ENCODE peak calls at places on chromosome 7, in nine cellular contexts. X is GM10248; I is fibroblast of the aortic adventitia; N is stimulated activated CD8-positive, alpha-beta memory T cell treated with anti-CD3 and anti-CD28 coated beads, Interleukin-15, amount 100 ng/mL, for 24 hours; J is nephron progenitor cell; O is skeletal muscle cell; T is left cardiac atrium; G is iPS DF 19.7; C is HT-29. Q is an unnamed sample.

GRCh38 chr7:135964254-135964653 is 12.9 kb downstream of the MTPN start:
- DNase-seq in X (no peak), I (peak), N (no peak), J (no peak), O (no peak), T (no peak), G (no peak), C (no peak), Q (no peak)

GRCh38 chr7:129213828-129214227 is 11.0 kb upstream of the AHCYL2 start:
- DNase-seq in X (peak), I (no peak), N (no peak), J (no peak), O (no peak), T (no peak), G (peak), C (peak), Q (no peak)

GRCh38 chr7:6395898-6396582 is 51.7 kb downstream of the DAGLB start:
- DNase-seq in X (no peak), I (no peak), N (no peak), J (no peak), O (no peak), T (peak), G (no peak), C (no peak), Q (no peak)

GRCh38 chr7:156935250-156935649 is 14.3 kb upstream of the NOM1 start:
- DNase-seq in X (no peak), I (no peak), N (no peak), J (no peak), O (no peak), T (no peak), G (no peak), C (no peak), Q (no peak)

GRCh38 chr7:128785738-128786137 is 6.0 kb upstream of the CCDC136 start:
- DNase-seq in X (no peak), I (no peak), N (no peak), J (no peak), O (no peak), T (no peak), G (no peak), C (no peak), Q (no peak)

GRCh38 chr7:41238851-41239331 is 464.0 kb downstream of the INHBA start:
- DNase-seq in X (no peak), I (peak), N (no peak), J (peak), O (no peak), T (no peak), G (no peak), C (no peak), Q (no peak)

GRCh38 chr7:92836489-92837213 is at the start of gene CDK6:
- DNase-seq in X (peak), I (peak), N (peak), J (peak), O (no peak), T (peak), G (no peak), C (peak), Q (peak)

GRCh38 chr7:118195837-118196474 is 12.0 kb downstream of the LSM8 start:
- DNase-seq in X (peak), I (peak), N (no peak), J (peak), O (peak), T (peak), G (peak), C (peak), Q (peak)

GRCh38 chr7:130084037-130084875 is 13.9 kb downstream of the KLHDC10 start:
- DNase-seq in X (no peak), I (no peak), N (no peak), J (no peak), O (no peak), T (no peak), G (no peak), C (peak), Q (no peak)

GRCh38 chr7:11163220-11163619 is 189.5 kb downstream of the PHF14 start:
- DNase-seq in X (no peak), I (no peak), N (no peak), J (no peak), O (no peak), T (no peak), G (no peak), C (no peak), Q (no peak)

GRCh38 chr7:95609277-95609971 is 13.1 kb upstream of the PDK4 start:
- DNase-seq in X (no peak), I (peak), N (no peak), J (no peak), O (no peak), T (peak), G (no peak), C (peak), Q (no peak)

GRCh38 chr7:34096135-34096775 is 190.9 kb downstream of the BMPER start:
- DNase-seq in X (no peak), I (peak), N (no peak), J (peak), O (peak), T (peak), G (no peak), C (no peak), Q (no peak)

GRCh38 chr7:100370746-100371145 is 2.5 kb upstream of the PILRA start:
- DNase-seq in X (no peak), I (no peak), N (no peak), J (no peak), O (no peak), T (no peak), G (no peak), C (no peak), Q (no peak)

GRCh38 chr7:129569811-129570215 is 41.7 kb upstream of the NRF1 start:
- DNase-seq in X (no peak), I (peak), N (no peak), J (no peak), O (peak), T (no peak), G (no peak), C (peak), Q (no peak)

GRCh38 chr7:43693687-43694398 is 35.5 kb downstream of the COA1 start:
- DNase-seq in X (no peak), I (peak), N (no peak), J (no peak), O (peak), T (no peak), G (no peak), C (no peak), Q (no peak)

GRCh38 chr7:153523320-153524015 is 528.7 kb upstream of the DPP6 start:
- DNase-seq in X (no peak), I (no peak), N (no peak), J (no peak), O (no peak), T (no peak), G (no peak), C (no peak), Q (no peak)

GRCh38 chr7:107068156-107068555 is 23.7 kb downstream of the PRKAR2B start:
- DNase-seq in X (no peak), I (no peak), N (no peak), J (no peak), O (no peak), T (no peak), G (no peak), C (no peak), Q (no peak)

GRCh38 chr7:148701414-148701813 is 2.7 kb downstream of the CUL1 start:
- DNase-seq in X (no peak), I (peak), N (no peak), J (peak), O (no peak), T (no peak), G (no peak), C (no peak), Q (no peak)

GRCh38 chr7:29449569-29450260 is 113.9 kb upstream of the PRR15 start:
- DNase-seq in X (no peak), I (no peak), N (no peak), J (no peak), O (no peak), T (no peak), G (no peak), C (peak), Q (no peak)

GRCh38 chr7:27842851-27843250 is 102.9 kb downstream of the TAX1BP1 start:
- DNase-seq in X (no peak), I (no peak), N (no peak), J (no peak), O (no peak), T (no peak), G (no peak), C (no peak), Q (no peak)

GRCh38 chr7:36726806-36727503 is 2.7 kb upstream of the AOAH start:
- DNase-seq in X (no peak), I (no peak), N (no peak), J (no peak), O (no peak), T (no peak), G (no peak), C (no peak), Q (no peak)

GRCh38 chr7:128777156-128778123 is 1.8 kb upstream of the OPN1SW start:
- DNase-seq in X (no peak), I (peak), N (no peak), J (no peak), O (no peak), T (no peak), G (no peak), C (no peak), Q (no peak)

GRCh38 chr7:124550036-124550435 is 215.6 kb downstream of the GPR37 start:
- DNase-seq in X (no peak), I (no peak), N (no peak), J (no peak), O (no peak), T (no peak), G (no peak), C (no peak), Q (no peak)

GRCh38 chr7:43953071-43953470 is 26.8 kb downstream of the UBE2D4 start:
- DNase-seq in X (no peak), I (no peak), N (no peak), J (no peak), O (no peak), T (no peak), G (no peak), C (no peak), Q (no peak)

GRCh38 chr7:148714498-148714897 is 15.8 kb downstream of the CUL1 start:
- DNase-seq in X (no peak), I (no peak), N (no peak), J (no peak), O (no peak), T (no peak), G (no peak), C (no peak), Q (no peak)

GRCh38 chr7:2577914-2578680 is 19.3 kb downstream of the IQCE start:
- DNase-seq in X (no peak), I (no peak), N (no peak), J (no peak), O (no peak), T (no peak), G (no peak), C (no peak), Q (no peak)

GRCh38 chr7:116439856-116440549 is 59.5 kb upstream of the CAV2 start:
- DNase-seq in X (no peak), I (peak), N (no peak), J (no peak), O (no peak), T (no peak), G (no peak), C (no peak), Q (no peak)

GRCh38 chr7:143002106-143002505 is 24.8 kb downstream of the OR9A2 start:
- DNase-seq in X (no peak), I (peak), N (no peak), J (no peak), O (no peak), T (no peak), G (no peak), C (peak), Q (no peak)

GRCh38 chr7:95871896-95872295 is 99.5 kb downstream of the DYNC1I1 start:
- DNase-seq in X (no peak), I (no peak), N (no peak), J (no peak), O (no peak), T (no peak), G (no peak), C (no peak), Q (no peak)

GRCh38 chr7:159042084-159042483 is 102.6 kb downstream of the VIPR2 start:
- DNase-seq in X (no peak), I (no peak), N (no peak), J (no peak), O (no peak), T (no peak), G (no peak), C (no peak), Q (no peak)

GRCh38 chr7:150735596-150736358 is 1.4 kb upstream of the GIMAP5 start:
- DNase-seq in X (no peak), I (no peak), N (no peak), J (no peak), O (no peak), T (no peak), G (peak), C (no peak), Q (peak)

GRCh38 chr7:5594616-5595544 is 171.2 kb upstream of the TNRC18 start:
- DNase-seq in X (no peak), I (no peak), N (no peak), J (peak), O (no peak), T (no peak), G (no peak), C (no peak), Q (no peak)

GRCh38 chr7:100358027-100358856 is at the start of gene PILRB:
- DNase-seq in X (no peak), I (no peak), N (no peak), J (no peak), O (no peak), T (no peak), G (no peak), C (no peak), Q (no peak)

GRCh38 chr7:73901231-73901822 is 40.4 kb downstream of the TMEM270 start:
- DNase-seq in X (no peak), I (no peak), N (no peak), J (no peak), O (no peak), T (no peak), G (no peak), C (no peak), Q (no peak)

Q was measured in CD8-positive, alpha-beta T cell.